ENCODE peak calls at places on chromosomes 11 and 22, in four cellular contexts. H is pancreas, A is heart right ventricle, M is A549. R is an unnamed sample.

GRCh38 chr22:19644314-19645223 is 69.7 kb upstream of the SEPTIN5 start:
- DNase-seq in H (no peak), A (no peak), M (no peak), R (no peak)

GRCh38 chr11:72012897-72013721 is 14.4 kb downstream of the IL18BP start:
- DNase-seq in H (peak; percentile 73), A (peak; percentile 71), M (peak; percentile 59), R (no peak)

GRCh38 chr11:26134481-26135355 is 197.2 kb upstream of the ANO3 start:
- DNase-seq in H (no peak), A (no peak), M (peak; percentile 14), R (peak; percentile 36)

GRCh38 chr11:109641549-109641948 is 219.6 kb downstream of the C11orf87 start:
- DNase-seq in H (no peak), A (no peak), M (peak; percentile 13), R (peak; percentile 32)

GRCh38 chr11:85752890-85753581 is 57.9 kb downstream of the SYTL2 start:
- DNase-seq in H (no peak), A (no peak), M (no peak), R (no peak)

GRCh38 chr11:61870429-61871039 is 20.8 kb downstream of the FADS3 start:
- DNase-seq in H (no peak), A (no peak), M (no peak), R (no peak)

GRCh38 chr22:48350456-48350855 is 1477.2 kb downstream of the BRD1 start:
- DNase-seq in H (no peak), A (no peak), M (no peak), R (no peak)

GRCh38 chr11:84819128-84819527 is 808.0 kb downstream of the DLG2 start:
- DNase-seq in H (no peak), A (no peak), M (no peak), R (no peak)

GRCh38 chr22:36257948-36258674 is 5.2 kb downstream of the APOL1 start:
- DNase-seq in H (no peak), A (no peak), M (no peak), R (no peak)

GRCh38 chr11:22340803-22341581 is 2.8 kb downstream of the SLC17A6 start:
- DNase-seq in H (no peak), A (no peak), M (no peak), R (no peak)

GRCh38 chr22:25953919-25954318 is 211.9 kb downstream of the MYO18B start:
- DNase-seq in H (no peak), A (no peak), M (no peak), R (no peak)

GRCh38 chr11:17734986-17735822 is 623 bp downstream of the KCNC1 start:
- DNase-seq in H (peak; percentile 76), A (peak; percentile 73), M (peak; percentile 44), R (peak; percentile 55)

GRCh38 chr22:19842386-19843106 is 12.1 kb downstream of the GNB1L start:
- DNase-seq in H (no peak), A (no peak), M (no peak), R (no peak)

GRCh38 chr11:1887451-1888346 is 4.0 kb downstream of the PRR33 start:
- DNase-seq in H (no peak), A (peak; percentile 10), M (no peak), R (no peak)

GRCh38 chr11:125274309-125274708 is 109.8 kb downstream of the PKNOX2 start:
- DNase-seq in H (no peak), A (no peak), M (no peak), R (no peak)

GRCh38 chr22:23036684-23037428 is 33.5 kb upstream of the GNAZ start:
- DNase-seq in H (no peak), A (no peak), M (peak; percentile 9), R (no peak)

GRCh38 chr11:112255075-112255739 is 5.5 kb downstream of the PLET1 start:
- DNase-seq in H (peak; percentile 18), A (no peak), M (no peak), R (no peak)

GRCh38 chr11:68282141-68282860 is 10.5 kb upstream of the C11orf24 start:
- DNase-seq in H (no peak), A (no peak), M (no peak), R (peak; percentile 93)

GRCh38 chr11:12108875-12109453 is 1.4 kb upstream of the MICAL2 start:
- DNase-seq in H (no peak), A (no peak), M (no peak), R (no peak)

GRCh38 chr11:12053606-12054361 is 45.4 kb upstream of the DKK3 start:
- DNase-seq in H (no peak), A (no peak), M (no peak), R (no peak)

GRCh38 chr11:120747801-120748484 is 236.4 kb downstream of the GRIK4 start:
- DNase-seq in H (no peak), A (no peak), M (no peak), R (no peak)

GRCh38 chr22:23517804-23518380 is 62.2 kb downstream of the IGLL1 start:
- DNase-seq in H (no peak), A (no peak), M (no peak), R (no peak)

GRCh38 chr11:86145439-86146156 is 76.7 kb upstream of the PICALM start:
- DNase-seq in H (no peak), A (no peak), M (no peak), R (no peak)

GRCh38 chr11:92764128-92764527 is 205.3 kb upstream of the MTNR1B start:
- DNase-seq in H (no peak), A (no peak), M (no peak), R (no peak)

GRCh38 chr11:85884581-85885021 is 29.4 kb downstream of the CCDC83 start:
- DNase-seq in H (no peak), A (no peak), M (no peak), R (no peak)

GRCh38 chr22:38824587-38824986 is 19.2 kb downstream of the NPTXR start:
- DNase-seq in H (peak; percentile 47), A (peak; percentile 49), M (peak; percentile 49), R (peak; percentile 66)

GRCh38 chr11:65116370-65117205 is 913 bp downstream of the ZNHIT2 start:
- DNase-seq in H (peak; percentile 61), A (no peak), M (peak; percentile 28), R (peak; percentile 74)

GRCh38 chr11:73217810-73218105 is 323 bp upstream of the P2RY2 start:
- DNase-seq in H (no peak), A (no peak), M (no peak), R (no peak)

GRCh38 chr11:62141111-62142042 is 17.6 kb downstream of the INCENP start:
- DNase-seq in H (no peak), A (no peak), M (no peak), R (no peak)

GRCh38 chr11:13126430-13126829 is 117.3 kb downstream of the RASSF10 start:
- DNase-seq in H (no peak), A (no peak), M (peak; percentile 91), R (no peak)

GRCh38 chr22:49676230-49676629 is 151.4 kb downstream of the BRD1 start:
- DNase-seq in H (no peak), A (no peak), M (no peak), R (no peak)

GRCh38 chr11:70502677-70503076 is 104.3 kb downstream of the CTTN start:
- DNase-seq in H (no peak), A (no peak), M (no peak), R (no peak)

GRCh38 chr11:64059339-64060176 is 23.8 kb downstream of the FLRT1 start:
- DNase-seq in H (no peak), A (no peak), M (no peak), R (no peak)

GRCh38 chr11:104792861-104793260 is 105.4 kb downstream of the CASP12 start:
- DNase-seq in H (no peak), A (no peak), M (no peak), R (no peak)

GRCh38 chr11:567629-568258 is 7.0 kb downstream of the RASSF7 start:
- DNase-seq in H (no peak), A (no peak), M (no peak), R (no peak)

GRCh38 chr11:72758690-72759389 is 6.6 kb upstream of the ARAP1 start:
- DNase-seq in H (peak; percentile 48), A (peak; percentile 47), M (no peak), R (no peak)

GRCh38 chr22:49962751-49963646 is 2.4 kb downstream of the PIM3 start:
- DNase-seq in H (peak; percentile 62), A (peak; percentile 32), M (no peak), R (no peak)

GRCh38 chr11:130070829-130071205 is 1.1 kb downstream of the APLP2 start:
- DNase-seq in H (no peak), A (no peak), M (no peak), R (no peak)

DNA sequence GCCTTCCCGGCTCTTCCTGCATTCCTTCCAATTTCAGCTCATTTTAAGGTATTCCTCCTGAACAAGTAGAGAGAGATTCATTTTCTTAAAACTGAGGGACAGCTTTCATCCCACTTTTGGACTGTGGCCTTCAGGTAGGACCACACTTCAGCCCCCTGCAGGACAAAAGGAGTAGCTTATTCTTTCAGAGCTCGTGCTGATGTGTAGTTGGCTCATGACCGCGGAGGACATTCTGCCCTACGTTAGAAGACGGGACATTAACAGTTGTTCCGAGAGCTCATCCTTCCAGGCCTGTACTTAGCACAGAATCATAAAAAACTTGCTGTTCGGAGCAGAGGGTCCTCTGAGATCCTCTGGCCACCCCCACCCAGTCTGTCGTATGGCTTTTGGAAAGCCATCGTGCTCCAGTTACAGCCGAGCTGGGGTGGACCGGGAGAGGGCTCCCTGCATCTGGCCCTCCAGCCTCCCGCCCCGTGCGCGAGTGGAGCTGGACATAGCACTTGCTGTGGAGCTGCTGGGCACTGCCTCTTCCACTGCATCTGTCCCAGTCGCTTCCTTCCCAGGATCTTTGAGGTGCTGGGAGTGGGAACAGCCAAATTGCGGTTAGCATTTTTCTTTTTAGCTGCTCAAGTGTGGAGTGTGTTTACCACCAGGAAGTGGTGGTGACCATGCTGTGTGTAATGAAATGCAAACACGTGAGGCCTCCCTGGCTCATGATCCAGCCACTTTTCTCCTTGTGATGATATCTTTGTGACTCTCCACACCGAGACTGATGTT is 250.3 kb downstream of the TBC1D22A start:
- DNase-seq in H (no peak), A (no peak), M (no peak), R (no peak)
- TF ChIP-seq CTCF in H (no peak), A (no peak), M (no peak), R (no peak)

GRCh38 chr11:6568191-6568918 is 35.1 kb downstream of the RRP8 start:
- DNase-seq in H (peak; percentile 90), A (no peak), M (peak; percentile 24), R (no peak)
- TF ChIP-seq CTCF in H (no peak), A (no peak), M (no peak), R (no peak)

DNA sequence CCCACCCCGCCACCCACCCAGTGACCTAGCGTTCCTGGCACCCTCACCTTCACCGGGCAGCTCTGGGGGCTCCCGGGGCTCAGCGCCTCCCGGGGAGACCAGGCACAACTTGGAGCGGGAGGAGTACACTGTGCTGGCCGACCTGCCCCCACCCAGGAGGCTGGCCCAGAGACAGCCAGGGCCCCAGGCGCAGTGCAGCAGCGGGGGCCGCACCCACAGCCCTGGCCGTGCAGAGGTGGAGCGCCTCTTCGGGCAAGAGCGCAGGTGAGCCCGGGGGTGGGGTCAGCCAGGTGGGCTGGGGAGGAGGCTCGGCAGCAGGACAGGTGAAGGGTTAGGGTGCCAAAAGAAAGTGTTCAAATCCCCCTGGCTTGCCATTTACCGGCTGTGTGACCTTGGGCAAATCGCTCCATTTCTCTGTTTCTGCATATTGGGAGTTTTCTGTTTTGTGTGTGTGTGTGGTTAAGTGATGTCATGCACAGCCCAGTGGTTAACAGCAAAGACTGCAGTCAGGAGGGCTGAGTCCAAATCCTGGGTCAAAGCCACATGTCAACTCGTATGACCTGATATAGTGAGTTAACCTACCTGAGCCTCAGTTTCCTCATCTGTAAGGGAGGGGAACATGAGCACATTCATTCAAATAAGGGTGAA is 29.5 kb downstream of the TRIOBP start:
- DNase-seq in H (no peak), A (no peak), M (no peak), R (no peak)
- TF ChIP-seq CTCF in H (no peak), A (no peak), M (no peak), R (peak; percentile 0)

GRCh38 chr11:132858203-132858602 is 674.1 kb downstream of the OPCML start:
- DNase-seq in H (no peak), A (no peak), M (peak; percentile 18), R (no peak)
- TF ChIP-seq CTCF in H (no peak), A (no peak), M (no peak), R (no peak)